ENCODE peak calls at places on chromosomes 1 and 21, in seven cellular contexts. One of them, this sample, is unnamed.

GRCh38 chr1:21320410-21321107 is 30.3 kb upstream of the ECE1 start:
- DNase-seq in GM19239: no peak
- DNase-seq in progenitor cell of endocrine pancreas: no peak
- DNase-seq in smooth muscle cell of the brain vasculature: no peak
- DNase-seq in LHCN-M2: no peak
- DNase-seq in amniotic stem cell: no peak
- DNase-seq in HS-5: no peak
- DNase-seq in this sample: peak; percentile 64

GRCh38 chr1:239803666-239804228 is 287.9 kb upstream of the FMN2 start:
- DNase-seq in progenitor cell of endocrine pancreas: no peak
- DNase-seq in smooth muscle cell of the brain vasculature: no peak
- DNase-seq in amniotic stem cell: no peak
- DNase-seq in GM19239: no peak
- DNase-seq in HS-5: no peak
- DNase-seq in LHCN-M2: no peak
- DNase-seq in this sample: no peak

GRCh38 chr1:17728123-17728522 is 27.0 kb upstream of the ACTL8 start:
- DNase-seq in smooth muscle cell of the brain vasculature: no peak
- DNase-seq in progenitor cell of endocrine pancreas: no peak
- DNase-seq in amniotic stem cell: no peak
- DNase-seq in LHCN-M2: no peak
- DNase-seq in HS-5: no peak
- DNase-seq in GM19239: no peak
- DNase-seq in this sample: no peak

GRCh38 chr1:221891708-221892107 is 149.8 kb upstream of the DUSP10 start:
- DNase-seq in amniotic stem cell: no peak
- DNase-seq in GM19239: no peak
- DNase-seq in smooth muscle cell of the brain vasculature: no peak
- DNase-seq in progenitor cell of endocrine pancreas: no peak
- DNase-seq in HS-5: no peak
- DNase-seq in LHCN-M2: peak; percentile 98
- DNase-seq in this sample: peak; percentile 56

GRCh38 chr1:242189591-242189990 is 190.7 kb upstream of the MAP1LC3C start:
- DNase-seq in HS-5: no peak
- DNase-seq in LHCN-M2: no peak
- DNase-seq in progenitor cell of endocrine pancreas: no peak
- DNase-seq in smooth muscle cell of the brain vasculature: no peak
- DNase-seq in GM19239: no peak
- DNase-seq in amniotic stem cell: no peak
- DNase-seq in this sample: no peak

GRCh38 chr1:203281851-203282661 is 23.3 kb upstream of the BTG2 start:
- DNase-seq in LHCN-M2: no peak
- DNase-seq in smooth muscle cell of the brain vasculature: no peak
- DNase-seq in GM19239: no peak
- DNase-seq in amniotic stem cell: no peak
- DNase-seq in progenitor cell of endocrine pancreas: no peak
- DNase-seq in HS-5: no peak
- DNase-seq in this sample: peak; percentile 80

GRCh38 chr1:36863500-36863899 is 170.8 kb downstream of the GRIK3 start:
- DNase-seq in smooth muscle cell of the brain vasculature: no peak
- DNase-seq in progenitor cell of endocrine pancreas: no peak
- DNase-seq in amniotic stem cell: no peak
- DNase-seq in GM19239: no peak
- DNase-seq in HS-5: no peak
- DNase-seq in LHCN-M2: no peak
- DNase-seq in this sample: no peak

GRCh38 chr21:41536076-41536826 is 28.3 kb upstream of the TMPRSS2 start:
- DNase-seq in progenitor cell of endocrine pancreas: no peak
- DNase-seq in smooth muscle cell of the brain vasculature: no peak
- DNase-seq in GM19239: no peak
- DNase-seq in LHCN-M2: no peak
- DNase-seq in amniotic stem cell: no peak
- DNase-seq in HS-5: no peak
- DNase-seq in this sample: no peak

GRCh38 chr21:25635310-25635709 is 3.7 kb upstream of the JAM2 start:
- DNase-seq in smooth muscle cell of the brain vasculature: no peak
- DNase-seq in GM19239: no peak
- DNase-seq in HS-5: no peak
- DNase-seq in LHCN-M2: no peak
- DNase-seq in progenitor cell of endocrine pancreas: no peak
- DNase-seq in amniotic stem cell: no peak
- DNase-seq in this sample: no peak

GRCh38 chr1:201223852-201224670 is 33.4 kb downstream of the IGFN1 start:
- DNase-seq in HS-5: no peak
- DNase-seq in GM19239: no peak
- DNase-seq in amniotic stem cell: no peak
- DNase-seq in progenitor cell of endocrine pancreas: no peak
- DNase-seq in smooth muscle cell of the brain vasculature: no peak
- DNase-seq in LHCN-M2: no peak
- DNase-seq in this sample: no peak

GRCh38 chr1:216183007-216183406 is 240.2 kb downstream of the USH2A start:
- DNase-seq in smooth muscle cell of the brain vasculature: no peak
- DNase-seq in GM19239: no peak
- DNase-seq in LHCN-M2: no peak
- DNase-seq in amniotic stem cell: peak; percentile 37
- DNase-seq in HS-5: peak; percentile 36
- DNase-seq in progenitor cell of endocrine pancreas: no peak
- DNase-seq in this sample: no peak

GRCh38 chr1:21511579-21512522 is 2.6 kb downstream of the ALPL start:
- DNase-seq in progenitor cell of endocrine pancreas: no peak
- DNase-seq in HS-5: peak; percentile 58
- DNase-seq in LHCN-M2: peak; percentile 92
- DNase-seq in smooth muscle cell of the brain vasculature: peak; percentile 83
- DNase-seq in amniotic stem cell: peak; percentile 84
- DNase-seq in GM19239: no peak
- DNase-seq in this sample: no peak

GRCh38 chr21:41879190-41879998 is at the start of gene PRDM15:
- DNase-seq in HS-5: peak; percentile 23
- DNase-seq in smooth muscle cell of the brain vasculature: no peak
- DNase-seq in progenitor cell of endocrine pancreas: peak; percentile 77
- DNase-seq in GM19239: peak; percentile 89
- DNase-seq in LHCN-M2: peak; percentile 73
- DNase-seq in amniotic stem cell: peak; percentile 70
- DNase-seq in this sample: peak; percentile 90

GRCh38 chr1:167105150-167105840 is 11.4 kb downstream of the STYXL2 start:
- DNase-seq in LHCN-M2: no peak
- DNase-seq in HS-5: no peak
- DNase-seq in GM19239: no peak
- DNase-seq in progenitor cell of endocrine pancreas: no peak
- DNase-seq in amniotic stem cell: no peak
- DNase-seq in smooth muscle cell of the brain vasculature: no peak
- DNase-seq in this sample: no peak

This sample was measured in cardiac muscle cell.